ENCODE peak calls at places on chromosomes 3 and 15, in ten cellular contexts. O is HS-5; G is EL; P is H7; F is LHCN-M2; N is GM20000; E is CD4-positive, alpha-beta memory T cell; Y is WTC11; T is SJSA1; D is NCI-H2081. X is an unnamed sample.

GRCh38 chr3:185646382-185647133 is 60.5 kb downstream of the SENP2 start:
- DNase-seq in E (no peak), O (no peak), P (peak), T (no peak), D (no peak), Y (no peak), G (no peak), F (no peak), N (peak), X (no peak)

GRCh38 chr3:188954590-188955208 is 217.1 kb upstream of the TPRG1 start:
- DNase-seq in T (peak), F (peak), P (peak), N (peak), D (peak), O (peak), E (peak), G (peak), Y (peak), X (peak)

GRCh38 chr3:58251653-58252052 is 14.1 kb downstream of the ABHD6 start:
- DNase-seq in G (no peak), D (no peak), O (no peak), T (no peak), E (no peak), Y (no peak), N (no peak), P (no peak), F (no peak), X (peak)

GRCh38 chr3:95899494-95899893 is 914.9 kb upstream of the EPHA6 start:
- DNase-seq in Y (no peak), P (no peak), T (peak), G (no peak), N (no peak), D (no peak), O (peak), F (no peak), E (no peak), X (peak)

GRCh38 chr3:46239301-46239938 is 2.8 kb upstream of the CCR3 start:
- DNase-seq in D (no peak), N (no peak), T (no peak), Y (no peak), G (no peak), O (no peak), P (peak), E (no peak), F (no peak), X (no peak)

GRCh38 chr3:29079358-29079757 is 201.5 kb upstream of the RBMS3 start:
- DNase-seq in T (no peak), N (no peak), D (no peak), G (no peak), P (no peak), Y (no peak), E (no peak), O (no peak), F (no peak), X (peak)

GRCh38 chr15:98123834-98124233 is 163.3 kb downstream of the ARRDC4 start:
- DNase-seq in T (no peak), Y (no peak), O (peak), N (no peak), G (peak), P (no peak), D (no peak), E (no peak), F (peak), X (peak)

GRCh38 chr15:94305133-94305532 is 73.8 kb downstream of the MCTP2 start:
- DNase-seq in E (no peak), N (no peak), F (no peak), P (no peak), T (no peak), D (no peak), O (no peak), G (no peak), Y (no peak), X (no peak)

GRCh38 chr15:60589253-60589652 is 110.3 kb upstream of the ICE2 start:
- DNase-seq in F (no peak), Y (no peak), O (no peak), G (no peak), T (no peak), D (no peak), E (peak), P (no peak), N (no peak), X (no peak)

GRCh38 chr3:183212565-183212964 is 40.5 kb upstream of the B3GNT5 start:
- DNase-seq in P (no peak), Y (no peak), D (no peak), T (no peak), E (no peak), G (no peak), N (no peak), O (no peak), F (no peak), X (no peak)

GRCh38 chr15:79956354-79956939 is 14.5 kb downstream of the BCL2A1 start:
- DNase-seq in D (no peak), N (no peak), E (no peak), F (no peak), O (no peak), T (no peak), P (no peak), G (no peak), Y (no peak), X (no peak)

GRCh38 chr15:82113116-82113715 is 67.4 kb upstream of the MEX3B start:
- DNase-seq in F (no peak), G (no peak), N (no peak), Y (no peak), D (no peak), P (no peak), E (no peak), T (no peak), O (no peak), X (no peak)

GRCh38 chr15:48645558-48646330 is at the start of gene FBN1:
- DNase-seq in D (no peak), N (peak), E (no peak), T (peak), Y (peak), P (peak), O (no peak), F (peak), G (peak), X (peak)

GRCh38 chr3:46276497-46277099 is 34.3 kb downstream of the CCR3 start:
- DNase-seq in D (peak), T (peak), F (peak), G (peak), E (peak), Y (peak), N (peak), P (peak), O (no peak), X (peak)

GRCh38 chr15:88982304-88982945 is 69.2 kb upstream of the MFGE8 start:
- DNase-seq in F (peak), G (peak), P (no peak), E (no peak), O (peak), D (no peak), N (peak), Y (no peak), T (no peak), X (peak)

GRCh38 chr3:45666729-45667440 is 22.3 kb upstream of the SACM1L start:
- DNase-seq in G (peak), O (no peak), N (no peak), E (no peak), Y (no peak), T (no peak), P (no peak), F (peak), D (no peak), X (peak)

X was measured in amniotic epithelial cell.